ENCODE peak calls at places on chromosomes 3 and 15, in six cellular contexts. R, H, D, Z, X and G are unnamed samples.

GRCh38 chr3:141108002-141108401 is 56.9 kb downstream of the SPSB4 start:
- DNase-seq in D (no peak), Z (no peak), H (no peak), X (peak), R (no peak), G (no peak)

GRCh38 chr3:132721479-132722164 is 587 bp downstream of the NPHP3 start:
- DNase-seq in D (peak), R (no peak), X (peak), Z (peak), H (peak), G (no peak)

GRCh38 chr3:55719508-55719907 is 232.4 kb upstream of the WNT5A start:
- DNase-seq in Z (no peak), H (no peak), X (no peak), R (no peak), D (no peak), G (no peak)

GRCh38 chr3:196055683-196056270 is 26.1 kb downstream of the TFRC start:
- DNase-seq in D (no peak), Z (no peak), H (no peak), X (no peak), R (no peak), G (no peak)

GRCh38 chr15:71103102-71103676 is 12.1 kb upstream of the THSD4 start:
- DNase-seq in X (peak), D (peak), Z (no peak), R (no peak), H (no peak), G (no peak)

GRCh38 chr15:78179906-78180305 is 30.7 kb downstream of the IDH3A start:
- DNase-seq in X (no peak), R (no peak), D (no peak), Z (no peak), H (no peak), G (no peak)

GRCh38 chr3:150309557-150309956 is 98.5 kb upstream of the TSC22D2 start:
- DNase-seq in R (peak), Z (no peak), X (no peak), D (no peak), H (no peak), G (no peak)

GRCh38 chr3:71066849-71067261 is 516.7 kb downstream of the FOXP1 start:
- DNase-seq in X (peak), H (no peak), R (no peak), D (no peak), Z (no peak), G (no peak)

GRCh38 chr3:46624533-46624932 is 12.2 kb downstream of the FAM240A start:
- DNase-seq in D (no peak), R (no peak), X (no peak), Z (no peak), H (no peak), G (no peak)

GRCh38 chr3:119223511-119223910 is 17.2 kb downstream of the B4GALT4 start:
- DNase-seq in H (peak), X (no peak), R (no peak), D (no peak), Z (no peak), G (no peak)

GRCh38 chr15:69300129-69300588 is 1.4 kb downstream of the PAQR5 start:
- DNase-seq in R (no peak), Z (no peak), D (no peak), X (no peak), H (peak), G (no peak)

GRCh38 chr3:172150268-172150667 is 110.9 kb downstream of the FNDC3B start:
- DNase-seq in X (no peak), R (no peak), H (no peak), Z (no peak), D (no peak), G (no peak)

GRCh38 chr3:66693461-66693912 is 192.7 kb upstream of the LRIG1 start:
- DNase-seq in X (no peak), Z (peak), D (peak), H (no peak), R (no peak), G (no peak)

GRCh38 chr15:44137750-44138149 is 57.3 kb downstream of the FRMD5 start:
- DNase-seq in D (no peak), R (no peak), Z (no peak), H (no peak), X (no peak), G (no peak)

GRCh38 chr15:66789029-66790025 is 87.3 kb downstream of the SMAD6 start:
- DNase-seq in H (peak), R (peak), X (no peak), D (no peak), Z (no peak), G (no peak)

GRCh38 chr15:96337354-96337990 is 7.0 kb downstream of the NR2F2 start:
- DNase-seq in H (peak), Z (no peak), R (no peak), X (peak), D (no peak), G (no peak)

GRCh38 chr3:101963902-101964362 is 114.6 kb downstream of the NFKBIZ start:
- DNase-seq in Z (no peak), D (no peak), R (no peak), X (no peak), H (no peak), G (no peak)

GRCh38 chr15:45863881-45864580 is 229.2 kb downstream of the SQOR start:
- DNase-seq in D (no peak), Z (no peak), X (no peak), R (no peak), H (no peak), G (no peak)

GRCh38 chr3:128870327-128870726 is 9.1 kb upstream of the ACAD9 start:
- DNase-seq in H (no peak), R (no peak), X (no peak), D (no peak), Z (peak), G (no peak)

GRCh38 chr3:52892290-52892624 is 5.1 kb downstream of the STIMATE start:
- DNase-seq in X (no peak), Z (no peak), R (no peak), H (peak), D (no peak), G (no peak)

GRCh38 chr3:52893723-52894122 is 3.6 kb downstream of the STIMATE start:
- DNase-seq in Z (no peak), D (no peak), R (no peak), H (no peak), X (no peak), G (no peak)

GRCh38 chr3:52891164-52891563 is 6.2 kb downstream of the STIMATE start:
- DNase-seq in D (no peak), Z (no peak), R (no peak), X (no peak), H (no peak), G (no peak)

GRCh38 chr3:52891615-52892081 is 5.7 kb downstream of the STIMATE start:
- DNase-seq in X (no peak), R (peak), H (no peak), D (no peak), Z (no peak), G (no peak)

DNA sequence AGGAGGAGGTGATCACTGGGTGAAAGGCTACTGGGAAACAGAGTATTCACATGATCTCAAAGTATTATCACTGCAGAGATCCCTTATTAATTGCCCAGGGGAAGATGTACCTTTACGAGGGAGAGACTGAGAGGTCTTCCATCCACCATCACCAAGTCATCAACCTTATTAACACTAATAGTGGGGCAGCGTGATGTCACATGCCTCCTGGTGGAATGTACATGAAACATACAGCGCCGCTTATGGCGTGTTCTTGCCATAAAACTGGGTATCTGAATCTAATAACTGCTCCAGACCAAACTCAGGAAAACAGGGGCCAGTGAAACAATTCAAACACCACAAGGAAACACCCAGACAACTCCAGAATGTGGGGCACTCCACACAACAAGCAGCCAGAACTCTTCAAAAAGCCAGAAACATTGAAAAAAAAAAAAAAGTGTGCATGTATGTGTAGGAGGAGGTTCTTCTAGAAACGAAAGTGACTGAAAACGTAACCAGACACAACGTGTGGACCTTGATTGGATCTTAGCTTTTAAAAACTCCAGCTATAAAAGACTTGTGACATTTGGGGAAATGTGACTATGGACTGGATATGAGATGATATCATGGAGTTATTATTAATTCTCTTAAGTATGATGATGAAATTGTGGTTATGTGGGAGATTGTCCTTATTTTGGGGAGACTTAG is 4.6 kb downstream of the STIMATE start:
- DNase-seq in R (no peak), H (no peak), D (no peak), X (no peak), Z (no peak), G (no peak)
- TF ChIP-seq CTCF in R (no peak), H (no peak), D (no peak), X (no peak), Z (no peak), G (no peak)

DNA sequence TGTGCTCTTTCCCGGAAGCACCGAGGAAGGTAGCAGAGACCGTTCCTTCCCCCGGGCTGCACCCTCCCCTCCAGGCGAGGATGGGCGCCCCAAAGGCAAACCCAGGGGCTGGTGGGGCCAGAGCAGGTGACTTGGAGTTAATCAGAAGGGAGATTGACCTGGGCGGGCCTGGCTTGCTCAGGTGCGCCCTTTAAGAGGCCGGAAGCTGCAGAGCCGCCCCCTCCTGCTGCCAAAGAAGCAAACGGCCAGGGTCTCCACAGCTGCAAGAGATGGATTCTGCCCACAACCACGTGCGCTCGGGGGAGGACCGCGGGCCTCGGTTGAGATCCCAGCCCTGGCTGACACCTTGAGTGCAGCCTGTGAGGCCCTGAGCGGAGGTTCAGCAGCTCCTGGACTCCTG is 218.2 kb upstream of the NAALADL2 start:
- DNase-seq in D (no peak), H (no peak), R (no peak), Z (no peak), X (no peak), G (no peak)
- H3K4me3 ChIP-seq in D (no peak), H (no peak), R (no peak), Z (no peak), X (no peak), G (no peak)

GRCh38 chr15:33314115-33314514 is 3.3 kb downstream of the RYR3 start:
- DNase-seq in X (no peak), R (no peak), Z (no peak), D (no peak), H (no peak), G (no peak)

GRCh38 chr15:33309602-33310276 is 1.0 kb upstream of the RYR3 start:
- DNase-seq in X (no peak), Z (no peak), R (no peak), D (peak), H (peak), G (peak)

GRCh38 chr15:33311312-33311971 is 675 bp downstream of the RYR3 start:
- DNase-seq in Z (no peak), D (peak), H (peak), R (no peak), X (no peak), G (no peak)

GRCh38 chr15:33313491-33313890 is 2.7 kb downstream of the RYR3 start:
- DNase-seq in X (no peak), D (no peak), H (no peak), R (no peak), Z (no peak), G (no peak)

GRCh38 chr15:33310481-33311311 is at the start of gene RYR3:
- DNase-seq in R (no peak), Z (no peak), X (no peak), H (peak), D (peak), G (peak)
- H3K27ac ChIP-seq in R (no peak), Z (no peak), X (no peak), H (no peak), D (peak), G (no peak)

GRCh38 chr15:33608714-33609113 is 297.9 kb downstream of the RYR3 start:
- DNase-seq in H (peak), Z (no peak), D (no peak), X (no peak), R (no peak), G (no peak)
- TF ChIP-seq CTCF in H (peak), Z (no peak), D (no peak), X (no peak), R (peak), G (no peak)